ENCODE peak calls at places on chromosomes 5 and 9, in four cellular contexts. H is upper lobe of right lung, N is adrenal gland, D is HepG2. V is an unnamed sample. For H3K9me3, the result is how much of the 10 kb centered on the place peaks cover.

GRCh38 chr5:173917788-173918786 is 29.9 kb downstream of the CPEB4 start:
- DNase-seq in N (peak), D (peak), H (peak), V (no peak)

GRCh38 chr9:73154760-73155159 is 3.1 kb downstream of the ANXA1 start:
- DNase-seq in N (no peak), H (no peak), D (no peak), V (no peak)

GRCh38 chr9:110443146-110443877 is 105.6 kb upstream of the TXNDC8 start:
- DNase-seq in N (no peak), D (peak), H (no peak), V (no peak)

GRCh38 chr9:76374702-76375543 is 19.3 kb downstream of the RFK start:
- DNase-seq in H (peak), N (peak), D (peak), V (peak)

GRCh38 chr5:158922816-158923215 is 176.9 kb downstream of the EBF1 start:
- DNase-seq in D (no peak), H (no peak), N (no peak), V (no peak)

GRCh38 chr9:87109182-87109581 is 161.9 kb upstream of the GAS1 start:
- DNase-seq in N (no peak), H (no peak), D (no peak), V (no peak)

GRCh38 chr9:68933434-68934318 is 80.2 kb downstream of the PRKACG start:
- DNase-seq in H (no peak), N (no peak), D (no peak), V (no peak)

GRCh38 chr5:103057208-103058130 is 62.5 kb downstream of the GIN1 start:
- DNase-seq in N (no peak), H (no peak), D (no peak), V (no peak)

GRCh38 chr5:132971483-132972435 is 8.3 kb upstream of the AFF4 start:
- DNase-seq in D (no peak), N (peak), H (no peak), V (no peak)

GRCh38 chr5:61178702-61179101 is 16.4 kb upstream of the SMIM15 start:
- DNase-seq in N (no peak), H (no peak), D (no peak), V (no peak)

GRCh38 chr5:17918373-17919104 is 284.3 kb downstream of the TAF11L14 start:
- DNase-seq in D (no peak), N (no peak), H (no peak), V (no peak)

GRCh38 chr9:2859776-2860379 is 16.0 kb upstream of the PUM3 start:
- DNase-seq in H (peak), D (peak), N (peak), V (peak)

GRCh38 chr5:157050050-157050449 is 8.9 kb downstream of the HAVCR1 start:
- DNase-seq in D (no peak), N (no peak), H (no peak), V (no peak)

GRCh38 chr5:133365326-133365725 is 247.0 kb downstream of the FSTL4 start:
- DNase-seq in D (no peak), N (no peak), H (no peak), V (no peak)

GRCh38 chr5:127820910-127821553 is 117.8 kb downstream of the CCDC192 start:
- DNase-seq in H (no peak), D (peak), N (no peak), V (no peak)

GRCh38 chr5:139668064-139668880 is 20.1 kb downstream of the CXXC5 start:
- DNase-seq in H (peak), N (peak), D (no peak), V (peak)

GRCh38 chr9:33742519-33742918 is 52.8 kb upstream of the PRSS3 start:
- DNase-seq in D (peak), N (no peak), H (no peak), V (no peak)

GRCh38 chr5:64612349-64612961 is 77.8 kb upstream of the SHISAL2B start:
- DNase-seq in N (peak), H (no peak), D (peak), V (no peak)

GRCh38 chr9:107394264-107394663 is 95.3 kb downstream of the KLF4 start:
- DNase-seq in N (no peak), H (no peak), D (no peak), V (no peak)

GRCh38 chr9:81628897-81629296 is 60.5 kb downstream of the TLE1 start:
- DNase-seq in H (no peak), D (peak), N (no peak), V (no peak)

GRCh38 chr5:171630047-171630669 is 155.5 kb upstream of the SMIM23 start:
- DNase-seq in D (no peak), N (peak), H (peak), V (peak)

GRCh38 chr5:176734756-176735342 is 75.5 kb upstream of the UNC5A start:
- DNase-seq in D (no peak), N (no peak), H (peak), V (no peak)

GRCh38 chr9:124735121-124735520 is 36.0 kb downstream of the NR6A1 start:
- DNase-seq in H (no peak), D (peak), N (no peak), V (no peak)

GRCh38 chr5:138653502-138653901 is 78.3 kb upstream of the HSPA9 start:
- DNase-seq in N (no peak), H (no peak), D (no peak), V (no peak)

GRCh38 chr5:21254161-21254560 is 1266.2 kb upstream of the CDH18 start:
- DNase-seq in D (no peak), H (no peak), N (no peak), V (no peak)

GRCh38 chr5:146965781-146966659 is 87.5 kb upstream of the PPP2R2B start:
- DNase-seq in N (peak), H (no peak), D (peak), V (no peak)

GRCh38 chr5:158559066-158559465 is 540.6 kb downstream of the EBF1 start:
- DNase-seq in D (no peak), H (no peak), N (no peak), V (no peak)

GRCh38 chr9:109791003-109791677 is 11.1 kb downstream of the PALM2AKAP2 start:
- DNase-seq in D (no peak), H (no peak), N (no peak), V (no peak)

GRCh38 chr9:129938291-129938979 is 103.2 kb downstream of the USP20 start:
- DNase-seq in D (no peak), N (no peak), H (no peak), V (no peak)

GRCh38 chr5:168238422-168238821 is 53.0 kb upstream of the WWC1 start:
- DNase-seq in H (no peak), D (no peak), N (no peak), V (no peak)

GRCh38 chr9:19381656-19382055 is 1.6 kb upstream of the RPS6 start:
- DNase-seq in N (no peak), D (no peak), H (no peak), V (no peak)

GRCh38 chr5:162248107-162248713 is 180.6 kb downstream of the GABRG2 start:
- DNase-seq in D (peak), N (no peak), H (no peak), V (no peak)

GRCh38 chr5:1176473-1177391 is 24.7 kb upstream of the SLC6A19 start:
- DNase-seq in H (no peak), N (no peak), D (no peak), V (peak)

GRCh38 chr9:135008416-135008815 is 79.1 kb upstream of the OLFM1 start:
- DNase-seq in N (no peak), D (no peak), H (peak), V (no peak)

GRCh38 chr5:78569441-78569840 is 79.1 kb downstream of the LHFPL2 start:
- DNase-seq in D (no peak), H (no peak), N (peak), V (no peak)

GRCh38 chr9:97505845-97506244 is 4.4 kb downstream of the TMOD1 start:
- DNase-seq in D (no peak), N (no peak), H (no peak), V (no peak)

GRCh38 chr9:129686736-129687135 is 21.3 kb downstream of the PRRX2 start:
- DNase-seq in H (no peak), N (no peak), D (no peak), V (no peak)

GRCh38 chr5:149022200-149022599 is 40.7 kb downstream of the SH3TC2 start:
- DNase-seq in H (no peak), D (no peak), N (no peak), V (no peak)

GRCh38 chr5:113329981-113330380 is 104.8 kb downstream of the TSSK1B start:
- DNase-seq in N (no peak), D (no peak), H (no peak), V (no peak)

GRCh38 chr9:132514821-132515220 is 67.6 kb upstream of the BARHL1 start:
- DNase-seq in N (no peak), H (no peak), D (no peak), V (no peak)

DNA sequence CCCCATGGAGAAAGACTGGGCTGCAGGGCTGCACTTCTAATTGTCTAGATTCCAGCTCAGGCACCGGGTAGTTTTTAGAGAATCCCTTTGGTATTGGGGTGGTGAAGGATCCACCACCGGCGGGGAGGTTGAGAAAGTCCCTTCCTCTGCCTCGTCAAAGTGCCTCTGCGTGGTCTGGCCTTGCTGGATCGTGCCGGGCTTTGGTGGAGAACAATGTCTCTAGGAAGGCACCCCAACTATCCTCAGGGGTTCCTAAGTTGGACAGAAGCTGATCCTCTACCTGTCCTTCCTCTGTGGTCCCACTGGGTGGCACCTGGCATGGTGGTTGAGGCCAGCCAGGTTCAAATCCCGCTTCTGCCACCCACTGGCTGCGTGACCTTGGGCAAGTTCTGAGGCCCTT is 7.3 kb upstream of the AMBP start:
- DNase-seq in D (no peak), N (no peak), H (no peak), V (no peak)
- TF ChIP-seq CTCF in D (no peak), N (no peak), H (no peak), V (no peak)

DNA sequence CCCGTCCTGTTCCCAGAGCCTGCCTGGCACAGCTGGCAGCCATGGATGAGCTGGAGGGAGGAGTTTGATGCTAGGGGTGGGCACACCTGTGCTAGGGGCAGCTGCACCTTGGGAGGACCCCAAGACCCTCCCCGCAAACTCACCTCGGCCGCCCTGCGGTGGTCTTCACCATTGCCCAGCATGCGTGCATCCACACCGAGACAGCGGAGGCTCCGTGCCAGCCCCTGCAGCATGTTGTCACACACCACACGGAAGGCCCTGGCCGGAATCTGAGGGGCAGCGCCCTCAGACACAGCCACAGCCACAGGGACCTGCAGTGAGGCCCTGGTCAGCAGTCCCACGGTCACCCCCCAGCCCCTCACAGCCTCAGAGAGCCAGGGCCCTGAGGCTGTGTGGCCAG is 45.9 kb upstream of the NRARP start:
- DNase-seq in H (no peak), N (no peak), D (no peak), V (no peak)
- H3K9me3 ChIP-seq in H (under half), N (under half), D (under half), V (under half)

GRCh38 chr9:88990721-88991065 is 575 bp upstream of the S1PR3 start:
- DNase-seq in H (no peak), N (no peak), D (no peak), V (no peak)
- TF ChIP-seq CTCF in H (no peak), N (no peak), D (no peak), V (no peak)

GRCh38 chr5:179152941-179153340 is 92.8 kb downstream of the ZNF354C start:
- DNase-seq in N (no peak), H (peak), D (no peak), V (no peak)
- H3K9me3 ChIP-seq in N (under half), H (under half), D (under half), V (under half)

V was measured in left ventricle myocardium inferior.